ENCODE peak calls at places on chromosomes 5 and 9, in five cellular contexts. One of them, this sample, is unnamed.

GRCh38 chr5:66565878-66566277 is 30.3 kb upstream of the MAST4 start:
- DNase-seq in RWPE1: no peak
- DNase-seq in NCI-H226: peak; percentile 22
- DNase-seq in AG08395: no peak
- DNase-seq in EL: no peak
- DNase-seq in this sample: no peak

GRCh38 chr9:89609426-89610006 is 4.7 kb downstream of the GADD45G start:
- DNase-seq in RWPE1: no peak
- DNase-seq in AG08395: no peak
- DNase-seq in NCI-H226: no peak
- DNase-seq in EL: no peak
- DNase-seq in this sample: no peak

GRCh38 chr5:28390341-28390740 is 1352.0 kb upstream of the CDH9 start:
- DNase-seq in AG08395: no peak
- DNase-seq in EL: no peak
- DNase-seq in NCI-H226: no peak
- DNase-seq in RWPE1: no peak
- DNase-seq in this sample: no peak

GRCh38 chr9:98287383-98287782 is 31.9 kb upstream of the TBC1D2 start:
- DNase-seq in NCI-H226: no peak
- DNase-seq in RWPE1: peak; percentile 77
- DNase-seq in AG08395: no peak
- DNase-seq in EL: peak; percentile 25
- DNase-seq in this sample: peak; percentile 31

GRCh38 chr5:79564798-79565279 is 47.4 kb upstream of the TENT2 start:
- DNase-seq in AG08395: no peak
- DNase-seq in RWPE1: no peak
- DNase-seq in EL: no peak
- DNase-seq in NCI-H226: no peak
- DNase-seq in this sample: no peak

GRCh38 chr5:155833282-155833681 is 493.7 kb upstream of the SGCD start:
- DNase-seq in AG08395: peak; percentile 6
- DNase-seq in NCI-H226: no peak
- DNase-seq in EL: no peak
- DNase-seq in RWPE1: no peak
- DNase-seq in this sample: peak; percentile 11

GRCh38 chr5:1322955-1323802 is 21.7 kb downstream of the CLPTM1L start:
- DNase-seq in NCI-H226: no peak
- DNase-seq in RWPE1: no peak
- DNase-seq in AG08395: no peak
- DNase-seq in EL: no peak
- DNase-seq in this sample: no peak

GRCh38 chr9:35258665-35259474 is 97.1 kb downstream of the UNC13B start:
- DNase-seq in EL: peak; percentile 72
- DNase-seq in NCI-H226: peak; percentile 4
- DNase-seq in RWPE1: peak; percentile 32
- DNase-seq in AG08395: peak; percentile 68
- DNase-seq in this sample: peak; percentile 54

GRCh38 chr5:115543365-115543700 is 1.2 kb downstream of the FEM1C start:
- DNase-seq in RWPE1: no peak
- DNase-seq in AG08395: no peak
- DNase-seq in EL: no peak
- DNase-seq in NCI-H226: no peak
- DNase-seq in this sample: no peak

GRCh38 chr5:172065431-172066065 is 59.1 kb upstream of the FBXW11 start:
- DNase-seq in NCI-H226: no peak
- DNase-seq in EL: peak; percentile 16
- DNase-seq in RWPE1: no peak
- DNase-seq in AG08395: no peak
- DNase-seq in this sample: no peak